ENCODE peak calls at places on chromosome 11, in four cellular contexts. One of them, this sample, is unnamed.

GRCh38 chr11:81725691-81726090 is 1008.0 kb downstream of the FAM181B start:
- DNase-seq in mammary epithelial cell: peak; percentile 19
- DNase-seq in body of pancreas: no peak
- DNase-seq in heart left ventricle: no peak
- DNase-seq in this sample: no peak

GRCh38 chr11:697028-697491 is 1.4 kb downstream of the TMEM80 start:
- DNase-seq in mammary epithelial cell: peak; percentile 94
- DNase-seq in heart left ventricle: no peak
- DNase-seq in body of pancreas: no peak
- DNase-seq in this sample: no peak

GRCh38 chr11:86126862-86127261 is 58.0 kb upstream of the PICALM start:
- DNase-seq in heart left ventricle: no peak
- DNase-seq in mammary epithelial cell: no peak
- DNase-seq in body of pancreas: no peak
- DNase-seq in this sample: no peak

GRCh38 chr11:126105022-126105747 is 42.5 kb upstream of the CDON start:
- DNase-seq in mammary epithelial cell: no peak
- DNase-seq in heart left ventricle: no peak
- DNase-seq in body of pancreas: no peak
- DNase-seq in this sample: no peak

GRCh38 chr11:34960277-34960676 is 43.9 kb downstream of the PDHX start:
- DNase-seq in heart left ventricle: peak; percentile 21
- DNase-seq in body of pancreas: no peak
- DNase-seq in mammary epithelial cell: no peak
- DNase-seq in this sample: no peak

GRCh38 chr11:76215946-76216345 is 9.6 kb upstream of the WNT11 start:
- DNase-seq in heart left ventricle: no peak
- DNase-seq in body of pancreas: no peak
- DNase-seq in mammary epithelial cell: peak; percentile 14
- DNase-seq in this sample: no peak

GRCh38 chr11:12234216-12234615 is 123.8 kb downstream of the MICAL2 start:
- DNase-seq in heart left ventricle: no peak
- DNase-seq in mammary epithelial cell: no peak
- DNase-seq in body of pancreas: no peak
- DNase-seq in this sample: no peak

GRCh38 chr11:67248653-67249052 is 17.6 kb upstream of the GRK2 start:
- DNase-seq in heart left ventricle: peak; percentile 62
- DNase-seq in body of pancreas: no peak
- DNase-seq in mammary epithelial cell: peak; percentile 86
- DNase-seq in this sample: peak; percentile 89

GRCh38 chr11:9858822-9859221 is 194.9 kb downstream of the SWAP70 start:
- DNase-seq in body of pancreas: no peak
- DNase-seq in heart left ventricle: no peak
- DNase-seq in mammary epithelial cell: no peak
- DNase-seq in this sample: no peak

GRCh38 chr11:121024989-121025388 is 1.1 kb downstream of the TBCEL start:
- DNase-seq in heart left ventricle: peak; percentile 26
- DNase-seq in mammary epithelial cell: peak; percentile 38
- DNase-seq in body of pancreas: no peak
- DNase-seq in this sample: no peak

GRCh38 chr11:47388697-47389576 is 10.6 kb upstream of the SPI1 start:
- DNase-seq in heart left ventricle: no peak
- DNase-seq in mammary epithelial cell: no peak
- DNase-seq in body of pancreas: no peak
- DNase-seq in this sample: no peak

GRCh38 chr11:119699227-119699626 is 29.8 kb downstream of the NECTIN1 start:
- DNase-seq in mammary epithelial cell: peak; percentile 68
- DNase-seq in heart left ventricle: peak; percentile 86
- DNase-seq in body of pancreas: peak; percentile 57
- DNase-seq in this sample: peak; percentile 43

GRCh38 chr11:113579292-113579940 is 104.2 kb upstream of the DRD2 start:
- DNase-seq in mammary epithelial cell: no peak
- DNase-seq in heart left ventricle: no peak
- DNase-seq in body of pancreas: no peak
- DNase-seq in this sample: no peak

GRCh38 chr11:93477684-93478234 is 65.4 kb downstream of the SMCO4 start:
- DNase-seq in heart left ventricle: no peak
- DNase-seq in body of pancreas: no peak
- DNase-seq in mammary epithelial cell: no peak
- DNase-seq in this sample: no peak

GRCh38 chr11:117866526-117866925 is 9.9 kb downstream of the FXYD6 start:
- DNase-seq in mammary epithelial cell: no peak
- DNase-seq in body of pancreas: no peak
- DNase-seq in heart left ventricle: no peak
- DNase-seq in this sample: no peak

GRCh38 chr11:126990716-126991480 is 9.7 kb downstream of the KIRREL3 start:
- DNase-seq in mammary epithelial cell: no peak
- DNase-seq in heart left ventricle: no peak
- DNase-seq in body of pancreas: no peak
- DNase-seq in this sample: no peak

GRCh38 chr11:105000167-105000566 is 22.8 kb downstream of the CASP5 start:
- DNase-seq in mammary epithelial cell: peak; percentile 8
- DNase-seq in heart left ventricle: no peak
- DNase-seq in body of pancreas: no peak
- DNase-seq in this sample: no peak

GRCh38 chr11:47270331-47271271 is 668 bp downstream of the MADD start:
- DNase-seq in heart left ventricle: no peak
- DNase-seq in body of pancreas: peak; percentile 36
- DNase-seq in mammary epithelial cell: peak; percentile 54
- DNase-seq in this sample: peak; percentile 48

GRCh38 chr11:285894-286220 is 3.1 kb upstream of the PGGHG start:
- DNase-seq in mammary epithelial cell: no peak
- DNase-seq in heart left ventricle: no peak
- DNase-seq in body of pancreas: peak; percentile 12
- DNase-seq in this sample: no peak

GRCh38 chr11:115418626-115419025 is 85.6 kb downstream of the CADM1 start:
- DNase-seq in mammary epithelial cell: no peak
- DNase-seq in heart left ventricle: no peak
- DNase-seq in body of pancreas: no peak
- DNase-seq in this sample: no peak

GRCh38 chr11:80521592-80521991 is 1080.8 kb upstream of the TENM4 start:
- DNase-seq in body of pancreas: no peak
- DNase-seq in mammary epithelial cell: peak; percentile 56
- DNase-seq in heart left ventricle: no peak
- DNase-seq in this sample: no peak

GRCh38 chr11:116969694-116970093 is 128.5 kb downstream of the SIK3 start:
- DNase-seq in heart left ventricle: no peak
- DNase-seq in body of pancreas: no peak
- DNase-seq in mammary epithelial cell: no peak
- DNase-seq in this sample: no peak

GRCh38 chr11:20397281-20397680 is 9.8 kb downstream of the PRMT3 start:
- DNase-seq in heart left ventricle: no peak
- DNase-seq in mammary epithelial cell: peak; percentile 49
- DNase-seq in body of pancreas: no peak
- DNase-seq in this sample: no peak

GRCh38 chr11:76152741-76153608 is 53.3 kb downstream of the WNT11 start:
- DNase-seq in body of pancreas: no peak
- DNase-seq in mammary epithelial cell: no peak
- DNase-seq in heart left ventricle: no peak
- DNase-seq in this sample: no peak

GRCh38 chr11:120314861-120315260 is 10.2 kb upstream of the TLCD5 start:
- DNase-seq in mammary epithelial cell: no peak
- DNase-seq in heart left ventricle: no peak
- DNase-seq in body of pancreas: no peak
- DNase-seq in this sample: no peak

GRCh38 chr11:21933095-21933494 is 259.8 kb upstream of the ANO5 start:
- DNase-seq in body of pancreas: no peak
- DNase-seq in heart left ventricle: no peak
- DNase-seq in mammary epithelial cell: no peak
- DNase-seq in this sample: no peak
- TF ChIP-seq CTCF in body of pancreas: peak; percentile 64
- TF ChIP-seq CTCF in heart left ventricle: peak; percentile 37
- TF ChIP-seq CTCF in mammary epithelial cell: peak; percentile 29
- TF ChIP-seq CTCF in this sample: peak; percentile 36

DNA sequence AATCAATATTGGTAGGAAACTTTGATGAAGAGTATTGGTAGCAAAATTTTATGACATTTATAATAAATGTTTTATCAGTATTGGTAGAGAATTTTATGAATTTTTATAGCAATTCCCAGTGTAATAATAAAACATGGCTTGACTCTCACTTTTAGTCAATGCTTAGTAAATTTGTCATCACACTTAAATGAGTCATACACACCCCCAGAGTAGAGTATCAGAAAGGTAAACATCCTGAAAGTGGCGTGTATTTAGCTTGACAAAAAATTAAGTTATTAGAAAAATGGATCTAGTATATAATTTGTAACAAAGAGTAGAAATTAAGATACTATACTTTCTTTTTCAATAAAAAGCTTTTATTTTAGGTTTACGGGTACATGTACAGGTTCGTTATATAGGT is 2.6 kb downstream of the MS4A3 start:
- DNase-seq in mammary epithelial cell: peak; percentile 18
- DNase-seq in heart left ventricle: no peak
- DNase-seq in body of pancreas: no peak
- DNase-seq in this sample: no peak
- H3K4me3 ChIP-seq in mammary epithelial cell: no peak overlapping the region
- H3K4me3 ChIP-seq in heart left ventricle: no peak overlapping the region
- H3K4me3 ChIP-seq in body of pancreas: no peak overlapping the region
- H3K4me3 ChIP-seq in this sample: no peak overlapping the region

GRCh38 chr11:63911440-63911839 is 5.5 kb downstream of the RCOR2 start:
- DNase-seq in body of pancreas: no peak
- DNase-seq in mammary epithelial cell: no peak
- DNase-seq in heart left ventricle: no peak
- DNase-seq in this sample: no peak
- H3K27ac ChIP-seq in body of pancreas: no peak overlapping the region
- H3K27ac ChIP-seq in mammary epithelial cell: no peak overlapping the region
- H3K27ac ChIP-seq in heart left ventricle: no peak overlapping the region
- H3K27ac ChIP-seq in this sample: no peak overlapping the region

DNA sequence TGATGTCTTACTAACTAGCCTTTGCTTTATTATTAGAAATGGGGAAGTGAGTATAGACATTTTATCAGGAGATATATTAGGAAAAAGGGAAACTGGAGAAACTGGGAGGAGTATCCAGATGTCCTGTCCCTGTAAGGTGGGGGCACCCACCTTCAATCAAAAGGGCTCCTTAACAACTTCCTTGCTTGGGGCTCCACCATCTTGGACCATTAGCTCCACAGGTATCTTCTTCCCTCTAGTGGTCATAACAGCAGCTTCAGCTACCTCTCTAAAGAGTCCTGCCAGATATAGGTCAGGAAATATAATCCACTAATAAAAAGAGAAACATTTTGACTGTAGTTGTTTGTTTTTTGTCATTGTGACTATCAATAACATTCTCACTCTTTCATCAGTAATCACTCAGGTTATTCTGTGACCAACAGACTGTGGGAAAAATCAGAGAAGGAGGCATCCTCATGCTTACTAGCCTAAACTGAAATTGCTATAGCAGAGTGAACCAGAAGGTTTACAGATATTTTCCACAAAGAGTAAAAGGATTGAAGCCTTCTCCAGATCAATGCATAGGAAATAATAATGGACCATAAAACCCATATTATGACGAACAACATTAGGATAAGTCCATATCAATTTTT is 10.4 kb downstream of the OR51B4 start:
- DNase-seq in body of pancreas: no peak
- DNase-seq in heart left ventricle: no peak
- DNase-seq in mammary epithelial cell: peak; percentile 45
- DNase-seq in this sample: no peak
- TF ChIP-seq CTCF in body of pancreas: peak; percentile 15
- TF ChIP-seq CTCF in heart left ventricle: no peak
- TF ChIP-seq CTCF in mammary epithelial cell: peak; percentile 87
- TF ChIP-seq CTCF in this sample: no peak

DNA sequence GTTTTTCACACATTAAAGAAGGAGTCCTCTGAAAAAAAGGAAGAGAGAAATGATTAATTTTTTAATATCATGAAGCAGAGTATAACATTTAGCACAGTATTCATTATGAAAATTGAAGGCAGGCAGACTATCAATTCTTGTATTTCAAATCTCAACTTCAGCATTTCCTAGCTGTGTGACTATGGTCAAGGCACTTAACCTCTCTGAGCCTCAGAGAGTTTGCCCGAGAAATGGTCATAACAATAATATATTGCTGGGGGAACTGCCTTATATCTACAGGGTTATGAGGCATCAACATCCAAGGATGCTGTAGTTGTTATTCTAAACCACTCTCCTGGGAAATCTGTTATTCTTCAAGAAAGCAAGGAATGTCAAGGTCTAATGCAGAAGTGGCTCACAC is 1.1 kb downstream of the MS4A18 start:
- DNase-seq in heart left ventricle: no peak
- DNase-seq in body of pancreas: no peak
- DNase-seq in mammary epithelial cell: no peak
- DNase-seq in this sample: no peak
- H3K4me3 ChIP-seq in heart left ventricle: no peak overlapping the region
- H3K4me3 ChIP-seq in body of pancreas: no peak overlapping the region
- H3K4me3 ChIP-seq in mammary epithelial cell: no peak overlapping the region
- H3K4me3 ChIP-seq in this sample: no peak overlapping the region